ENCODE peak calls at places on chromosome 14, in four cellular contexts. K is vagina, Q is ovary, L is HFFc6. B is an unnamed sample.
A peak's percentile ranks its signal among the peaks of the same experiment; 100 is the strongest.

GRCh38 chr14:21070083-21070609 is at the start of gene ARHGEF40:
- DNase-seq in K (no peak), Q (peak; percentile 80), L (no peak), B (no peak)

GRCh38 chr14:20723458-20723857 is 22.2 kb upstream of the EDDM3A start:
- DNase-seq in K (no peak), Q (no peak), L (no peak), B (no peak)

GRCh38 chr14:40240456-40240855 is 808.2 kb upstream of the FBXO33 start:
- DNase-seq in K (no peak), Q (no peak), L (no peak), B (no peak)

GRCh38 chr14:54784060-54784459 is 118.6 kb downstream of the GCH1 start:
- DNase-seq in K (no peak), Q (no peak), L (no peak), B (no peak)

GRCh38 chr14:87133073-87133815 is 859.7 kb downstream of the GALC start:
- DNase-seq in K (no peak), Q (no peak), L (no peak), B (no peak)

GRCh38 chr14:105492051-105492965 is 1.3 kb downstream of the TEDC1 start:
- DNase-seq in K (no peak), Q (peak; percentile 68), L (no peak), B (no peak)

GRCh38 chr14:90453401-90453951 is 56.6 kb downstream of the CALM1 start:
- DNase-seq in K (no peak), Q (peak; percentile 47), L (no peak), B (no peak)

GRCh38 chr14:61280092-61280525 is 1.0 kb downstream of the TMEM30B start:
- DNase-seq in K (no peak), Q (no peak), L (no peak), B (no peak)

GRCh38 chr14:101559624-101560533 is 1.4 kb upstream of the DIO3 start:
- DNase-seq in K (no peak), Q (peak; percentile 85), L (no peak), B (no peak)

GRCh38 chr14:74685054-74685453 is 27.8 kb downstream of the AREL1 start:
- DNase-seq in K (no peak), Q (no peak), L (no peak), B (no peak)

GRCh38 chr14:31937730-31938346 is 139.3 kb upstream of the ARHGAP5 start:
- DNase-seq in K (no peak), Q (no peak), L (peak; percentile 82), B (peak; percentile 55)

GRCh38 chr14:33493329-33493728 is 457.5 kb downstream of the EGLN3 start:
- DNase-seq in K (no peak), Q (no peak), L (no peak), B (no peak)

GRCh38 chr14:90567191-90567590 is 170.4 kb downstream of the CALM1 start:
- DNase-seq in K (no peak), Q (no peak), L (no peak), B (no peak)

GRCh38 chr14:88245321-88245720 is 77.7 kb downstream of the KCNK10 start:
- DNase-seq in K (no peak), Q (no peak), L (no peak), B (no peak)

GRCh38 chr14:36068777-36069534 is 107.6 kb downstream of the PTCSC3 start:
- DNase-seq in K (no peak), Q (no peak), L (peak; percentile 21), B (no peak)

GRCh38 chr14:54621686-54622085 is 54.8 kb downstream of the SAMD4A start:
- DNase-seq in K (no peak), Q (no peak), L (peak; percentile 29), B (no peak)

GRCh38 chr14:77063581-77064289 is 34.3 kb upstream of the CIPC start:
- DNase-seq in K (peak; percentile 82), Q (no peak), L (no peak), B (no peak)

GRCh38 chr14:92470215-92470614 is 43.4 kb upstream of the RIN3 start:
- DNase-seq in K (no peak), Q (no peak), L (peak; percentile 86), B (no peak)

GRCh38 chr14:83356080-83356479 is 1822.4 kb upstream of the SEL1L start:
- DNase-seq in K (no peak), Q (no peak), L (no peak), B (no peak)

GRCh38 chr14:76015668-76016067 is 30.1 kb downstream of the IFT43 start:
- DNase-seq in K (no peak), Q (no peak), L (no peak), B (no peak)

GRCh38 chr14:78170203-78170602 is at the start of gene NRXN3:
- DNase-seq in K (no peak), Q (no peak), L (no peak), B (no peak)

GRCh38 chr14:79157369-79157768 is 987.2 kb downstream of the NRXN3 start:
- DNase-seq in K (no peak), Q (no peak), L (no peak), B (no peak)

GRCh38 chr14:100573009-100573756 is 14.0 kb downstream of the BEGAIN start:
- DNase-seq in K (no peak), Q (no peak), L (no peak), B (no peak)

GRCh38 chr14:64438181-64438839 is 27.0 kb upstream of the AKAP5 start:
- DNase-seq in K (no peak), Q (no peak), L (peak; percentile 80), B (no peak)

GRCh38 chr14:105315211-105315721 is 718 bp downstream of the PACS2 start:
- DNase-seq in K (no peak), Q (peak; percentile 57), L (no peak), B (peak; percentile 45)

GRCh38 chr14:53333809-53334208 is 180.7 kb upstream of the DDHD1 start:
- DNase-seq in K (no peak), Q (no peak), L (no peak), B (no peak)

GRCh38 chr14:106844608-106845285 is 1318.4 kb downstream of the TMEM121 start:
- DNase-seq in K (no peak), Q (peak; percentile 91), L (no peak), B (peak; percentile 84)

GRCh38 chr14:55600784-55601561 is 21.0 kb downstream of the KTN1 start:
- DNase-seq in K (no peak), Q (no peak), L (peak; percentile 60), B (no peak)

GRCh38 chr14:29458547-29458946 is 469.1 kb downstream of the PRKD1 start:
- DNase-seq in K (no peak), Q (no peak), L (peak; percentile 14), B (no peak)

GRCh38 chr14:54577977-54578376 is 11.0 kb downstream of the SAMD4A start:
- DNase-seq in K (no peak), Q (no peak), L (no peak), B (no peak)

GRCh38 chr14:76729195-76729594 is 32.1 kb upstream of the VASH1 start:
- DNase-seq in K (no peak), Q (no peak), L (no peak), B (no peak)

GRCh38 chr14:36939265-36939664 is 233.1 kb downstream of the SLC25A21 start:
- DNase-seq in K (no peak), Q (no peak), L (no peak), B (no peak)

GRCh38 chr14:92603309-92604257 is 90.0 kb downstream of the RIN3 start:
- DNase-seq in K (no peak), Q (no peak), L (peak; percentile 62), B (no peak)

GRCh38 chr14:69664865-69665526 is 53.6 kb downstream of the SUSD6 start:
- DNase-seq in K (no peak), Q (no peak), L (no peak), B (no peak)

GRCh38 chr14:58922211-58922940 is 266.1 kb upstream of the DAAM1 start:
- DNase-seq in K (no peak), Q (no peak), L (peak; percentile 49), B (no peak)

GRCh38 chr14:103611215-103611614 is 17.8 kb upstream of the KLC1 start:
- DNase-seq in K (no peak), Q (no peak), L (no peak), B (no peak)

GRCh38 chr14:103604620-103605019 is 24.4 kb upstream of the KLC1 start:
- DNase-seq in K (no peak), Q (no peak), L (no peak), B (no peak)

GRCh38 chr14:103607822-103608221 is 21.2 kb upstream of the KLC1 start:
- DNase-seq in K (no peak), Q (no peak), L (no peak), B (no peak)

GRCh38 chr14:103607039-103607668 is 21.9 kb upstream of the KLC1 start:
- DNase-seq in K (no peak), Q (peak; percentile 65), L (peak; percentile 77), B (peak; percentile 57)
- TF ChIP-seq CTCF in K (peak; percentile 38), Q (no peak), L (no peak), B (no peak)

DNA sequence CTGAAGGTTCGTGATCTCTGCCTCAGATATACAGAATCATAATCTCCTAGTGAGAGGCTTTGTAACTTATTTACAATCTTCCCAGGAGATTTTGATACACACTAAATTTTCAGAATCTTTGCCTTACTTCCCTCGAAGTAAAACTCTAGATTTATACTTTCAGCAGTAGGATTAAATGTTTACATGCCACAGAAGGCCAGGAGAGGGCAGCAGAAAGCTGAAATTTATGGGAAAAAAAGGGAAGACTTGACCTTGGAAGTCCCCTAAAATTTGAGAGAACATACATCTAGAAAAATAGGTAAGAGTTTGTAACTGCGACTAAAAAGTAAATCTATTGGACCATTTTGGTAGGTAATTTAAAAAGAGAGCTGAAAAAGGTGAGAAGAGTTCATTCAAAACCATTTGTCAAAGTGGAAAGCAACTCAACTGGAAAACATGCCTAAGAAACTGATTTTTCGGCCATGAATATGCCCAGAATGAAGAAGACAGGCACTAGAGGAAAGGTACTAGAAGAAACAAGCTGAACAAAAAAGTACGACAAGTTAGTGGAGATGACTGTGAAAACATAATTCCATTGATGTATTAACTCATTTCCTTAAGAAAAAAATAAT is 242.0 kb upstream of the MDGA2 start:
- DNase-seq in K (no peak), Q (no peak), L (no peak), B (no peak)
- TF ChIP-seq CTCF in K (no peak), Q (no peak), L (peak; percentile 65), B (peak; percentile 19)

GRCh38 chr14:24817638-24818053 is 183.7 kb upstream of the GZMB start:
- DNase-seq in K (no peak), Q (no peak), L (no peak), B (no peak)
- TF ChIP-seq CTCF in K (peak; percentile 29), Q (no peak), L (peak; percentile 72), B (no peak)

DNA sequence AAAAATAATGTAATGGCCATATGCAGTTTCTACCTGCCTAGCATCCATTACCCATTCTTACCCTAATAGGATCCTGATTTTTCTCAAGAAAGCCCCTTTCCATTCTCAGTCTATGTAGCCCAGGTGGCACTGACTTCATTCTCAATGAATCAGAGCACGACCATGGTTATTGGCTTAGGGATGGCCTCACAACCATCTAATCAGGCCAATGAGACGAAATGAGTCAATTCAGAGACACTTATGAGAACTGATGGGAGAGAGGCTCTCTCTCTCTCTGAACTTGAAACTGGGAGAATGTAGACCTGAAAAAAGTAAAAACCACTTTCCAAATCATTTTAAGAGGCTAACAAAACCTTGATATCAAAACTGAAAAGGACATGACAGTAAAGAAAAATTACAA is 45.3 kb upstream of the OXA1L start:
- DNase-seq in K (no peak), Q (no peak), L (no peak), B (no peak)
- TF ChIP-seq CTCF in K (no peak), Q (no peak), L (no peak), B (no peak)

GRCh38 chr14:68462683-68463082 is 330.2 kb downstream of the ZFP36L1 start:
- DNase-seq in K (no peak), Q (no peak), L (peak; percentile 22), B (no peak)
- TF ChIP-seq CTCF in K (no peak), Q (no peak), L (peak; percentile 68), B (no peak)

GRCh38 chr14:51780741-51781140 is 79.7 kb upstream of the GNG2 start:
- DNase-seq in K (no peak), Q (no peak), L (peak; percentile 34), B (no peak)
- TF ChIP-seq CTCF in K (no peak), Q (no peak), L (no peak), B (no peak)